ENCODE peak calls at places on chromosomes 4 and X, in nine cellular contexts. One of them, this sample, is unnamed.

GRCh38 chr4:38665846-38666490 is 2.0 kb downstream of the KLF3 start:
- DNase-seq in GM12878: no peak
- DNase-seq in sigmoid colon: no peak
- DNase-seq in H1: no peak
- DNase-seq in upper lobe of left lung: no peak
- DNase-seq in GM23338: no peak
- DNase-seq in HCT116: no peak
- DNase-seq in K562: no peak
- DNase-seq in HepG2: no peak
- DNase-seq in this sample: no peak

GRCh38 chrX:54695816-54696487 is 102.1 kb downstream of the ITIH6 start:
- DNase-seq in GM12878: peak; percentile 27
- DNase-seq in sigmoid colon: no peak
- DNase-seq in H1: no peak
- DNase-seq in upper lobe of left lung: no peak
- DNase-seq in GM23338: no peak
- DNase-seq in HCT116: no peak
- DNase-seq in K562: no peak
- DNase-seq in HepG2: no peak
- DNase-seq in this sample: no peak

GRCh38 chrX:120768681-120769080 is 107.0 kb downstream of the CT47B1 start:
- DNase-seq in GM12878: no peak
- DNase-seq in sigmoid colon: no peak
- DNase-seq in H1: no peak
- DNase-seq in upper lobe of left lung: no peak
- DNase-seq in GM23338: no peak
- DNase-seq in HCT116: no peak
- DNase-seq in K562: no peak
- DNase-seq in HepG2: no peak
- DNase-seq in this sample: no peak

GRCh38 chrX:144214651-144215050 is 330.8 kb downstream of the UBE2NL start:
- DNase-seq in GM12878: no peak
- DNase-seq in sigmoid colon: no peak
- DNase-seq in H1: no peak
- DNase-seq in upper lobe of left lung: no peak
- DNase-seq in GM23338: no peak
- DNase-seq in HCT116: no peak
- DNase-seq in K562: no peak
- DNase-seq in HepG2: no peak
- DNase-seq in this sample: no peak

GRCh38 chr4:7381890-7382633 is 52.7 kb downstream of the PSAPL1 start:
- DNase-seq in GM12878: no peak
- DNase-seq in sigmoid colon: peak; percentile 44
- DNase-seq in H1: peak; percentile 32
- DNase-seq in upper lobe of left lung: peak; percentile 18
- DNase-seq in GM23338: no peak
- DNase-seq in HCT116: no peak
- DNase-seq in K562: no peak
- DNase-seq in HepG2: no peak
- DNase-seq in this sample: no peak

GRCh38 chr4:95155759-95156451 is 392.9 kb downstream of the UNC5C start:
- DNase-seq in GM12878: no peak
- DNase-seq in sigmoid colon: no peak
- DNase-seq in H1: no peak
- DNase-seq in upper lobe of left lung: no peak
- DNase-seq in GM23338: peak; percentile 62
- DNase-seq in HCT116: peak; percentile 22
- DNase-seq in K562: peak; percentile 39
- DNase-seq in HepG2: peak; percentile 13
- DNase-seq in this sample: no peak

GRCh38 chr4:152563209-152563608 is 27.3 kb upstream of the FBXW7 start:
- DNase-seq in GM12878: no peak
- DNase-seq in sigmoid colon: no peak
- DNase-seq in H1: no peak
- DNase-seq in upper lobe of left lung: no peak
- DNase-seq in GM23338: no peak
- DNase-seq in HCT116: no peak
- DNase-seq in K562: no peak
- DNase-seq in HepG2: no peak
- DNase-seq in this sample: no peak

GRCh38 chr4:85127653-85128052 is 161.2 kb upstream of the WDFY3 start:
- DNase-seq in GM12878: no peak
- DNase-seq in sigmoid colon: no peak
- DNase-seq in H1: peak; percentile 62
- DNase-seq in upper lobe of left lung: no peak
- DNase-seq in GM23338: peak; percentile 81
- DNase-seq in HCT116: peak; percentile 47
- DNase-seq in K562: peak; percentile 61
- DNase-seq in HepG2: peak; percentile 34
- DNase-seq in this sample: no peak

GRCh38 chr4:82652062-82652461 is 90.3 kb upstream of the TMEM150C start:
- DNase-seq in GM12878: no peak
- DNase-seq in sigmoid colon: no peak
- DNase-seq in H1: no peak
- DNase-seq in upper lobe of left lung: no peak
- DNase-seq in GM23338: no peak
- DNase-seq in HCT116: no peak
- DNase-seq in K562: no peak
- DNase-seq in HepG2: no peak
- DNase-seq in this sample: peak; percentile 40

GRCh38 chrX:13430136-13430827 is 110.4 kb upstream of the ATXN3L start:
- DNase-seq in GM12878: no peak
- DNase-seq in sigmoid colon: no peak
- DNase-seq in H1: no peak
- DNase-seq in upper lobe of left lung: no peak
- DNase-seq in GM23338: no peak
- DNase-seq in HCT116: no peak
- DNase-seq in K562: peak; percentile 10
- DNase-seq in HepG2: no peak
- DNase-seq in this sample: no peak

GRCh38 chrX:9943420-9943819 is 23.7 kb upstream of the CLDN34 start:
- DNase-seq in GM12878: peak; percentile 46
- DNase-seq in sigmoid colon: no peak
- DNase-seq in H1: no peak
- DNase-seq in upper lobe of left lung: no peak
- DNase-seq in GM23338: no peak
- DNase-seq in HCT116: no peak
- DNase-seq in K562: no peak
- DNase-seq in HepG2: no peak
- DNase-seq in this sample: no peak

DNA sequence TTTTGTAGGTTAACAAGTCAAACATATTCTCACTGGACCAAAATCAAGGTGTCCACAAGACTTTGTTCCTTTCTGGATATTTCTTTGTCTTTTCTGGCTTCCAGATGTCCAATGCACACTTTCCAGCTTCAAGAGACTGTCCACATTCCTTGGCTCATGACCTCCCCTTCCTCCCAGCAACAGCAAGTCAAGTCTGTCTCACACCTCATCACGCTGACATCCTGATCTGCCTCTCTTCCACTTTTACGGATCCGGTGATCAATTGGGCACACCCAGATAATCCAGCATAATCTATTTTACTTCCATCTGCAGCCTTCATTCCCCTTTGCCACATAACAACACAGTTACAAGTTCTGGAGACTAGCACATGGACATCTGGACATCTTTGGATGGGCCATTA is 9.6 kb downstream of the TIFA start:
- DNase-seq in GM12878: no peak
- DNase-seq in sigmoid colon: no peak
- DNase-seq in H1: no peak
- DNase-seq in upper lobe of left lung: no peak
- DNase-seq in GM23338: no peak
- DNase-seq in HCT116: no peak
- DNase-seq in K562: no peak
- DNase-seq in HepG2: no peak
- DNase-seq in this sample: no peak
- TF ChIP-seq POLR2AphosphoS5 in GM12878: peak; percentile 69
- TF ChIP-seq POLR2AphosphoS5 in sigmoid colon: no peak
- TF ChIP-seq POLR2AphosphoS5 in H1: no peak
- TF ChIP-seq POLR2AphosphoS5 in upper lobe of left lung: no peak
- TF ChIP-seq POLR2AphosphoS5 in GM23338: no peak
- TF ChIP-seq POLR2AphosphoS5 in HCT116: no peak
- TF ChIP-seq POLR2AphosphoS5 in K562: no peak
- TF ChIP-seq POLR2AphosphoS5 in HepG2: no peak
- TF ChIP-seq POLR2AphosphoS5 in this sample: no peak

DNA sequence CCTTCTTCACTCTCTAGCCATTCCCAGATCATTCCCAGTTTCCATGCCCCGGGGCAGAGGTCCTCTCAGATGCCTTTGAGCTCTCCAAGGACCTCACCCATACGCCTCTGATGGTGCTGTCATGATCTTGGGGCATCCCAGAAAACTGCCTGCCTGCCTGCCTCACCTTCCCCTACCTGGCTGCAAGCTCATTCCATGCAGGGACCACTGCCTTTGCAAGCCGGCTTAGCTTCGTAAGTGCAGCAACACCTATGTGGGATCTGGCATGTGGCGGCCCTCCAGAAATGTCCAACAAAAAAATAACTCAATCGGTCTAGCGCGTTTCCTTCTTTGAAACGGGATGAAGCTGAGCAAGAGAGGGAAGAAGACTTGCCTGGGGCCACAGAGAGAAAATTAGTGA is 53.0 kb downstream of the C4orf50 start:
- DNase-seq in GM12878: no peak
- DNase-seq in sigmoid colon: no peak
- DNase-seq in H1: no peak
- DNase-seq in upper lobe of left lung: peak; percentile 11
- DNase-seq in GM23338: no peak
- DNase-seq in HCT116: no peak
- DNase-seq in K562: no peak
- DNase-seq in HepG2: no peak
- DNase-seq in this sample: no peak
- H3K27ac ChIP-seq in GM12878: no peak overlapping the region
- H3K27ac ChIP-seq in sigmoid colon: no peak overlapping the region
- H3K27ac ChIP-seq in H1: no peak overlapping the region
- H3K27ac ChIP-seq in upper lobe of left lung: no peak overlapping the region
- H3K27ac ChIP-seq in GM23338: no peak overlapping the region
- H3K27ac ChIP-seq in HCT116: no peak overlapping the region
- H3K27ac ChIP-seq in K562: no peak overlapping the region
- H3K27ac ChIP-seq in HepG2: no peak overlapping the region
- H3K27ac ChIP-seq in this sample: no peak overlapping the region

GRCh38 chr4:101921370-101921769 is 130.8 kb downstream of the BANK1 start:
- DNase-seq in GM12878: no peak
- DNase-seq in sigmoid colon: no peak
- DNase-seq in H1: no peak
- DNase-seq in upper lobe of left lung: no peak
- DNase-seq in GM23338: no peak
- DNase-seq in HCT116: no peak
- DNase-seq in K562: no peak
- DNase-seq in HepG2: no peak
- DNase-seq in this sample: no peak
- TF ChIP-seq POLR2AphosphoS5 in GM12878: no peak
- TF ChIP-seq POLR2AphosphoS5 in sigmoid colon: no peak
- TF ChIP-seq POLR2AphosphoS5 in H1: no peak
- TF ChIP-seq POLR2AphosphoS5 in upper lobe of left lung: no peak
- TF ChIP-seq POLR2AphosphoS5 in GM23338: no peak
- TF ChIP-seq POLR2AphosphoS5 in HCT116: no peak
- TF ChIP-seq POLR2AphosphoS5 in K562: no peak
- TF ChIP-seq POLR2AphosphoS5 in HepG2: no peak
- TF ChIP-seq POLR2AphosphoS5 in this sample: no peak

GRCh38 chr4:119506761-119507160 is 121.8 kb downstream of the PDE5A start:
- DNase-seq in GM12878: no peak
- DNase-seq in sigmoid colon: no peak
- DNase-seq in H1: no peak
- DNase-seq in upper lobe of left lung: no peak
- DNase-seq in GM23338: no peak
- DNase-seq in HCT116: no peak
- DNase-seq in K562: no peak
- DNase-seq in HepG2: no peak
- DNase-seq in this sample: no peak
- H3K27ac ChIP-seq in GM12878: no peak overlapping the region
- H3K27ac ChIP-seq in sigmoid colon: peak overlapping the region; percentile 25
- H3K27ac ChIP-seq in H1: no peak overlapping the region
- H3K27ac ChIP-seq in upper lobe of left lung: no peak overlapping the region
- H3K27ac ChIP-seq in GM23338: no peak overlapping the region
- H3K27ac ChIP-seq in HCT116: no peak overlapping the region
- H3K27ac ChIP-seq in K562: no peak overlapping the region
- H3K27ac ChIP-seq in HepG2: no peak overlapping the region
- H3K27ac ChIP-seq in this sample: no peak overlapping the region

DNA sequence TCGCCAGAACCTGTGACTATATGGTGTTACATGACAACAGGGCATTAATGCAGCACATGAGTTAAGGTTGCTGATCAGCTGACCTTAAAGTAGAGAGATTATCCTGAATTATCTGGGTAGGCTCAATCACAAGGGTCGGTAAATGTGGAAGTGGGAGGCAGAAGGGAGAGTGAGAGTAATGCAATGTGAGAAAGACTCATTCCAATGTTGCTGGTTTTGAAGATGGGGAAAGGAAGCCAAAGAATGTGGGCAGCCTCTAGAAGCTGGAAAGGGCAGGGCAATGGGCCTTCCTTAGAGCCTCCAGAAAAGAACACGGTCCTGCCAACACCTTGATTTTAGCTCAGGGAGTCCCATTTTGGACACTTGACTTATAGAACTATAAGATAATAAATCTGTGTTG is 67.4 kb downstream of the STX18 start:
- DNase-seq in GM12878: no peak
- DNase-seq in sigmoid colon: no peak
- DNase-seq in H1: no peak
- DNase-seq in upper lobe of left lung: no peak
- DNase-seq in GM23338: no peak
- DNase-seq in HCT116: no peak
- DNase-seq in K562: no peak
- DNase-seq in HepG2: no peak
- DNase-seq in this sample: no peak
- TF ChIP-seq POLR2AphosphoS5 in GM12878: no peak
- TF ChIP-seq POLR2AphosphoS5 in sigmoid colon: no peak
- TF ChIP-seq POLR2AphosphoS5 in H1: no peak
- TF ChIP-seq POLR2AphosphoS5 in upper lobe of left lung: no peak
- TF ChIP-seq POLR2AphosphoS5 in GM23338: no peak
- TF ChIP-seq POLR2AphosphoS5 in HCT116: no peak
- TF ChIP-seq POLR2AphosphoS5 in K562: no peak
- TF ChIP-seq POLR2AphosphoS5 in HepG2: no peak
- TF ChIP-seq POLR2AphosphoS5 in this sample: no peak

DNA sequence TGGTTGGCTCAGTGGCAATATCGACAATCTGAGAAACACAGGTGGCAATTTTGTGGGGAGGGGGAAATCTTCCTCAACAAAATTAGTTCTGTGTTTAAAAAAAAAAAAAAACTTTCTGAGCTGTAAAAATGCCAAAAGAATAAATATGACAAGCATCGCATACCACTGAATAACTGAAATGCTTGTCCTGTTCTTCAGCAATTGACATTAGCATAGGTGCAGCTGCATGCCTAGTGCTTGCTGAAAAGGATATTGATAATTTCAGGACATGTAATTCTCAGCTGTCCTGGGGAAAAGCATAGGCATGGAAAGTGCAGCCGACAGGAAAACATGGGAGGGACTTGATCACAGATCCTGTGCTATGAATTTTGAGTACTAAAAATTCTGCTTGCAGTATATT is 147.2 kb downstream of the SOWAHB start:
- DNase-seq in GM12878: no peak
- DNase-seq in sigmoid colon: no peak
- DNase-seq in H1: no peak
- DNase-seq in upper lobe of left lung: no peak
- DNase-seq in GM23338: no peak
- DNase-seq in HCT116: no peak
- DNase-seq in K562: no peak
- DNase-seq in HepG2: no peak
- DNase-seq in this sample: no peak
- H3K27ac ChIP-seq in GM12878: no peak overlapping the region
- H3K27ac ChIP-seq in sigmoid colon: no peak overlapping the region
- H3K27ac ChIP-seq in H1: no peak overlapping the region
- H3K27ac ChIP-seq in upper lobe of left lung: no peak overlapping the region
- H3K27ac ChIP-seq in GM23338: no peak overlapping the region
- H3K27ac ChIP-seq in HCT116: no peak overlapping the region
- H3K27ac ChIP-seq in K562: no peak overlapping the region
- H3K27ac ChIP-seq in HepG2: no peak overlapping the region
- H3K27ac ChIP-seq in this sample: no peak overlapping the region